ENCODE peak calls at places on chromosomes 11 and 22, in ten cellular contexts. Z is stomach, T is tibial nerve, X is spleen, B is HCT116, H is lower leg skin, U is adrenal gland, R is A549, O is endothelial cell of umbilical vein, F is transverse colon. G is an unnamed sample.

GRCh38 chr22:35629406-35630234 is 12.5 kb upstream of the MB start:
- DNase-seq in O (peak; percentile 79), Z (peak; percentile 50), F (peak; percentile 60), X (no peak), U (peak; percentile 82), R (peak; percentile 93), B (peak; percentile 87), H (peak; percentile 65), T (peak; percentile 78), G (peak; percentile 59)

GRCh38 chr22:49307071-49307830 is 520.4 kb downstream of the BRD1 start:
- DNase-seq in O (no peak), B (no peak), X (peak; percentile 42), Z (peak; percentile 8), F (no peak), R (no peak), T (no peak), U (peak; percentile 12), H (no peak), G (no peak)

GRCh38 chr11:44632466-44633123 is 67.1 kb downstream of the CD82 start:
- DNase-seq in F (peak; percentile 29), O (peak; percentile 37), H (peak; percentile 11), Z (peak; percentile 33), X (peak; percentile 80), R (peak; percentile 56), T (no peak), B (peak; percentile 45), U (peak; percentile 41), G (no peak)

GRCh38 chr22:24601217-24602104 is 1.5 kb upstream of the GGT1 start:
- DNase-seq in R (peak; percentile 58), X (no peak), B (no peak), Z (peak; percentile 97), H (no peak), F (peak; percentile 89), U (peak; percentile 81), T (no peak), O (no peak), G (no peak)

GRCh38 chr11:87359401-87359800 is 321.7 kb downstream of the TMEM135 start:
- DNase-seq in Z (no peak), F (peak; percentile 45), T (no peak), X (no peak), H (no peak), U (no peak), O (no peak), B (no peak), R (no peak), G (no peak)

GRCh38 chr22:26367402-26368245 is 61.4 kb upstream of the ASPHD2 start:
- DNase-seq in B (peak; percentile 59), Z (peak; percentile 41), O (peak; percentile 60), R (peak; percentile 49), U (peak; percentile 48), F (peak; percentile 28), H (no peak), T (no peak), X (no peak), G (peak; percentile 6)

GRCh38 chr22:41539146-41540005 is 4.9 kb downstream of the POLR3H start:
- DNase-seq in R (no peak), O (no peak), U (no peak), X (no peak), F (no peak), B (no peak), H (no peak), T (no peak), Z (no peak), G (no peak)

GRCh38 chr22:46659059-46659790 is 39.0 kb downstream of the GRAMD4 start:
- DNase-seq in H (no peak), X (no peak), U (no peak), B (no peak), F (no peak), O (no peak), R (no peak), Z (no peak), T (no peak), G (no peak)

GRCh38 chr11:34105957-34106504 is 602 bp downstream of the NAT10 start:
- DNase-seq in U (no peak), O (no peak), H (no peak), X (no peak), Z (no peak), F (no peak), B (no peak), T (no peak), R (no peak), G (no peak)

GRCh38 chr22:45977003-45977395 is at the start of gene WNT7B:
- DNase-seq in F (no peak), Z (no peak), B (peak; percentile 33), X (no peak), R (peak; percentile 87), H (no peak), O (no peak), T (no peak), U (no peak), G (no peak)

DNA sequence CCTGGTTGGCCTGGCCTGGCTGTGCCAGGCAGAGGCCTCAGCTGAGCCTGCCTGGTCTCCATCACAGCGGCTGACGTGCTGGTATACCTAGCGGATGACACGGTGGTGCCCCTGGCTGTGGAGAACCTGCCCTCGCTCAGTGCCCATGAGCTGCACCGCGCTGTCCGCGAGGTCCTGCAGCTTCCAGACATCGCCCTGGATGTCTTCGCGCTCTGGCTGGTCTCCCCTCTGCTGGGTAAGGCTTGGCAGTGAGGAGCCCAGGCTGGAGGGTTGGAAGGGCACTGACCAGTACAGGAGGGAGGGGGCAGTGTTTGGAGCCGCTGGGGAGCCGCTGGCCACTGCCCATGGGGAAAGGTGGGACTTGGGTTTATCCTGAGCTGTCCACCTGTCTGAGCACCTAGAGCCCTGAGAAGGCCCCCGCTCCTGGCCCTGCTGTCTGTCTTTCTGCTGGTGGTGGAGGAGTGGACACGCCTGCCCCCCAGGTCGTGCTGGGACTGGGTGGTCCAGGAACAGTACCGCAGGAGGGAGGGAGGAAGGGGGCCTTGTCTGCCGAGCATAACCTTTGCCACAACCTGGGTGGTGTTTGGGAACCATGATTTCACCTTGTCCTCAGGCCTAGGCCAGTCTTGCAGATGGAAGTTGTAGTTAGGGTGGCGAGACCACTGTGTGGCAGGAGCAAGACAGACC is 3.0 kb downstream of the FRMD8 start:
- DNase-seq in O (no peak), R (no peak), X (peak; percentile 68), U (no peak), F (no peak), H (no peak), B (no peak), Z (no peak), T (no peak), G (no peak)
- TF ChIP-seq POLR2A in O (no peak), R (no peak), X (no peak), U (no peak), F (no peak), H (no peak), B (no peak), Z (no peak), T (no peak), G (no peak)

GRCh38 chr11:76151561-76152085 is 54.7 kb downstream of the WNT11 start:
- DNase-seq in O (no peak), U (no peak), F (peak; percentile 26), T (no peak), Z (no peak), H (no peak), B (no peak), X (no peak), R (no peak), G (no peak)

GRCh38 chr11:76152741-76153608 is 53.3 kb downstream of the WNT11 start:
- DNase-seq in X (peak; percentile 77), R (no peak), B (no peak), H (no peak), T (no peak), Z (no peak), F (peak; percentile 11), U (no peak), O (no peak), G (no peak)

GRCh38 chr11:76153609-76153949 is 52.7 kb downstream of the WNT11 start:
- DNase-seq in O (no peak), B (no peak), U (peak; percentile 54), X (no peak), F (no peak), Z (no peak), T (no peak), R (no peak), H (no peak), G (peak; percentile 67)

GRCh38 chr11:76150141-76150540 is 56.2 kb downstream of the WNT11 start:
- DNase-seq in F (no peak), T (no peak), R (no peak), B (no peak), H (no peak), Z (no peak), U (no peak), X (peak; percentile 68), O (no peak), G (no peak)

DNA sequence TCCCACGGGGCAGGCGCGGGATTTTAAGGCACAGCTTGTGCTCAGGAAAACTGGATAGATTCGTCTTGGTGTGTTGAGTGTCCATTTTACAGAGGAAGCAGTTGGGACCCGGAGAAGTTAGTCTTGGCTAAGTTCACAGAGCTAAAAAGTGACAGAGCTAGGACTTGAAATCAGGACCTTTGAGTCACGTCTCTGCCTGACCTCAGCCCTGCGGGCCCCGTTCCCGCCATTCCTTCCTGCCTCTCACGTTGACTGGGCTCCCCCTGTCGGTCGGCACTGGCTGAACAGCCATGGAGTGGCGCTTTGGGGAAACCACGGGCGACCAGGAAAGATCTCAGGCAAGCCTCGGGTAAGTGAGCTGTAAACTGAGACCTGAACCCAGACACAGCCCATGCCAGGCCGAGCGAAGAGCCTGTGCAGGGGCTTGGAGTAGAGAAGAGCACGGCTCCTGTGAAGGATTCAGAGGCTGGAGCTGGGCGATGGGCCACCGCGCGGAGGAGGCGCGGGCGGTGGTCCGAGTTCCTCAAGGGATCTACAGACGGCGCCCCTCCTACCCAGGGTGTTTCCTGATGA is 54.1 kb downstream of the WNT11 start:
- DNase-seq in O (peak; percentile 77), T (peak; percentile 93), U (peak; percentile 92), B (peak; percentile 57), R (peak; percentile 84), Z (peak; percentile 90), H (peak; percentile 80), X (peak; percentile 94), F (peak; percentile 89), G (peak; percentile 91)
- TF ChIP-seq POLR2A in O (no peak), T (no peak), U (no peak), B (no peak), R (no peak), Z (no peak), H (no peak), X (no peak), F (no peak), G (no peak)

GRCh38 chr22:44574057-44574456 is 76.0 kb upstream of the RTL6 start:
- DNase-seq in O (peak; percentile 24), X (no peak), B (peak; percentile 19), R (peak; percentile 76), U (peak; percentile 88), Z (peak; percentile 41), T (no peak), H (no peak), F (no peak), G (peak; percentile 45)
- TF ChIP-seq POLR2A in O (no peak), X (no peak), B (no peak), R (no peak), U (no peak), Z (no peak), T (no peak), H (no peak), F (no peak), G (no peak)

DNA sequence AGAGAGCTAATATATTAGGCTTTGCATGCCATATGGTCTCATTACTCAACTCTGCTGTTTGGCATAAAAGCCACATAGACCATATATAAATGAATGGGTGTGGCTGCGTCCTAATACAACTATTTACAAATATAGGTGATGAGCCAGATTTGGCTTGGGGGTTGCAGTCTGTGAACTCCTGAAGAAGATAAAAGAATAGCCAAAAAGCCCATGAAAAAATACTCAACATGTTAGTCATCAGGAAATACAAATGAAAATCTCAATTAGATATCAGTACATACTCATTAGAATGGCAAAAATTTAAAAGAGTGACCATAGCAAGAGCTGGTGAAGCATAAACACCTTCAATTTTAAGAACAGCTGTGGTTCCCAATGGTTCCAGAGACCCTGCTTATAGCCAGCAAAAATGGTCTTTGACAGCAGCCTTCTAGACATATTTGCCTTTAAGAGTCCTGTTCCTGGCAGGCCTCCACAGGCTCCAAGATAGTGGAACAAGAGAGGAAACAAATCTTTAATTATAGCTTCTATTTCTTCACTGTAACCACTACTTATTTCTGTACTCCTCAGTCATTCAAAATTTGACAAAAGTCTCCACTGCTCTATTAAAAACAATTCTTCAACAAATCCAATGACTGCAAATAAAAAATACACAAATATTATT is 16.1 kb downstream of the C2CD3 start:
- DNase-seq in T (no peak), F (no peak), H (no peak), O (peak; percentile 11), B (no peak), X (no peak), R (peak; percentile 42), U (peak; percentile 41), Z (no peak), G (no peak)
- TF ChIP-seq POLR2A in T (no peak), F (no peak), H (no peak), O (no peak), B (no peak), X (no peak), R (no peak), U (no peak), Z (no peak), G (no peak)

G was measured in H54.